ENCODE peak calls at places on chromosomes 7 and 10, in seven cellular contexts. R, E, A, N, U, D and M are unnamed samples. For H3K4me1, the result is how much of the 10 kb centered on the place peaks cover.

GRCh38 chr7:123432601-123433000 is 101.8 kb downstream of the IQUB start:
- DNase-seq in A (no peak), N (no peak), E (no peak), U (no peak), D (no peak), R (no peak), M (no peak)

GRCh38 chr10:132544744-132545658 is 7.4 kb downstream of the INPP5A start:
- DNase-seq in N (no peak), E (no peak), U (no peak), A (no peak), R (no peak), D (no peak), M (no peak)

GRCh38 chr7:44534501-44534900 is 6.6 kb downstream of the NPC1L1 start:
- DNase-seq in E (peak), A (peak), U (peak), R (no peak), N (peak), D (peak), M (peak)

GRCh38 chr10:79559726-79560125 is 481 bp downstream of the SFTPA2 start:
- DNase-seq in E (peak), A (no peak), R (peak), U (peak), N (no peak), D (no peak), M (no peak)

GRCh38 chr7:128034830-128035229 is 3.6 kb upstream of the LRRC4 start:
- DNase-seq in R (no peak), A (no peak), U (no peak), N (no peak), E (no peak), D (no peak), M (no peak)

GRCh38 chr10:92688927-92689662 is 660 bp upstream of the HHEX start:
- DNase-seq in U (peak), A (no peak), D (peak), N (peak), E (peak), R (peak), M (peak)

GRCh38 chr7:114759347-114760062 is 162.4 kb upstream of the MDFIC start:
- DNase-seq in D (no peak), A (no peak), N (no peak), U (no peak), R (peak), E (no peak), M (no peak)

GRCh38 chr7:6015917-6016652 is 7.0 kb downstream of the AIMP2 start:
- DNase-seq in N (no peak), D (peak), A (no peak), U (no peak), R (peak), E (peak), M (no peak)

GRCh38 chr10:7090529-7090928 is 320.3 kb downstream of the SFMBT2 start:
- DNase-seq in A (no peak), E (no peak), R (peak), U (no peak), D (peak), N (no peak), M (no peak)

GRCh38 chr10:30750971-30751677 is 121.6 kb upstream of the LYZL2 start:
- DNase-seq in R (no peak), D (no peak), A (no peak), U (no peak), N (no peak), E (no peak), M (no peak)

GRCh38 chr10:52951819-52952218 is 179.2 kb upstream of the MBL2 start:
- DNase-seq in E (peak), D (peak), U (peak), A (peak), R (peak), N (peak), M (peak)

GRCh38 chr7:134374291-134374690 is 57.6 kb upstream of the SLC35B4 start:
- DNase-seq in N (no peak), E (no peak), U (no peak), A (no peak), R (no peak), D (no peak), M (no peak)

GRCh38 chr7:105489409-105489808 is 32.7 kb downstream of the PUS7 start:
- DNase-seq in D (peak), N (no peak), R (no peak), E (no peak), A (no peak), U (no peak), M (no peak)

GRCh38 chr7:104816537-104816936 is 197.5 kb upstream of the KMT2E start:
- DNase-seq in N (no peak), R (no peak), E (peak), D (no peak), A (no peak), U (no peak), M (no peak)

GRCh38 chr7:41538810-41539724 is 163.8 kb downstream of the INHBA start:
- DNase-seq in E (peak), R (peak), N (peak), A (peak), U (no peak), D (no peak), M (no peak)

GRCh38 chr7:155665957-155666287 is 21.5 kb downstream of the RBM33 start:
- DNase-seq in N (no peak), R (peak), E (no peak), A (no peak), U (peak), D (peak), M (no peak)

GRCh38 chr10:67772894-67773511 is 65.0 kb downstream of the DNAJC12 start:
- DNase-seq in U (peak), A (no peak), N (no peak), D (no peak), R (peak), E (no peak), M (no peak)

GRCh38 chr10:21285742-21286311 is 239.7 kb downstream of the SKIDA1 start:
- DNase-seq in E (no peak), N (no peak), A (no peak), R (peak), D (no peak), U (no peak), M (no peak)

GRCh38 chr10:50619882-50620281 is 3.9 kb downstream of the SGMS1 start:
- DNase-seq in A (no peak), E (no peak), D (no peak), N (no peak), U (no peak), R (no peak), M (no peak)

GRCh38 chr10:120818301-120818700 is 32.9 kb upstream of the WDR11 start:
- DNase-seq in R (no peak), D (no peak), E (peak), A (no peak), U (no peak), N (peak), M (peak)

GRCh38 chr10:71438761-71439160 is 42.0 kb downstream of the CDH23 start:
- DNase-seq in U (no peak), E (no peak), D (no peak), R (no peak), N (no peak), A (no peak), M (no peak)

GRCh38 chr7:159022238-159022993 is 122.3 kb downstream of the VIPR2 start:
- DNase-seq in E (no peak), A (no peak), D (peak), U (no peak), N (no peak), R (no peak), M (no peak)

GRCh38 chr7:69603351-69603750 is 5.1 kb downstream of the AUTS2 start:
- DNase-seq in D (no peak), R (no peak), N (no peak), A (no peak), U (no peak), E (no peak), M (no peak)

GRCh38 chr7:156673454-156673853 is 32.9 kb downstream of the RNF32 start:
- DNase-seq in R (no peak), U (no peak), N (no peak), D (no peak), A (no peak), E (no peak), M (peak)

GRCh38 chr10:125157473-125157865 is 2.9 kb downstream of the CTBP2 start:
- DNase-seq in E (no peak), U (no peak), D (peak), A (no peak), R (no peak), N (no peak), M (no peak)

GRCh38 chr7:107836237-107837144 is 33.5 kb upstream of the SLC26A3 start:
- DNase-seq in E (peak), A (no peak), R (no peak), U (peak), N (no peak), D (no peak), M (no peak)

GRCh38 chr10:33900591-33900990 is 566.1 kb upstream of the NRP1 start:
- DNase-seq in E (no peak), N (no peak), A (no peak), D (no peak), R (peak), U (no peak), M (no peak)

GRCh38 chr10:86301431-86301830 is 65.2 kb downstream of the GRID1 start:
- DNase-seq in D (no peak), N (no peak), E (no peak), R (no peak), U (no peak), A (no peak), M (no peak)

GRCh38 chr7:139640678-139641077 is 117.2 kb downstream of the CLEC2L start:
- DNase-seq in R (no peak), U (no peak), E (no peak), D (no peak), N (no peak), A (no peak), M (no peak)

GRCh38 chr10:76428541-76429330 is 997.3 kb downstream of the LRMDA start:
- DNase-seq in E (peak), N (no peak), A (no peak), U (peak), R (peak), D (peak), M (no peak)

GRCh38 chr10:33094263-33095051 is 136.4 kb upstream of the ITGB1 start:
- DNase-seq in U (no peak), D (no peak), E (no peak), R (no peak), N (no peak), A (no peak), M (no peak)

GRCh38 chr10:83919187-83919586 is 220.1 kb upstream of the GHITM start:
- DNase-seq in A (no peak), R (no peak), D (no peak), U (no peak), N (no peak), E (no peak), M (no peak)

GRCh38 chr10:83922246-83922860 is 217.0 kb upstream of the GHITM start:
- DNase-seq in E (no peak), A (no peak), U (no peak), N (no peak), R (no peak), D (no peak), M (no peak)

DNA sequence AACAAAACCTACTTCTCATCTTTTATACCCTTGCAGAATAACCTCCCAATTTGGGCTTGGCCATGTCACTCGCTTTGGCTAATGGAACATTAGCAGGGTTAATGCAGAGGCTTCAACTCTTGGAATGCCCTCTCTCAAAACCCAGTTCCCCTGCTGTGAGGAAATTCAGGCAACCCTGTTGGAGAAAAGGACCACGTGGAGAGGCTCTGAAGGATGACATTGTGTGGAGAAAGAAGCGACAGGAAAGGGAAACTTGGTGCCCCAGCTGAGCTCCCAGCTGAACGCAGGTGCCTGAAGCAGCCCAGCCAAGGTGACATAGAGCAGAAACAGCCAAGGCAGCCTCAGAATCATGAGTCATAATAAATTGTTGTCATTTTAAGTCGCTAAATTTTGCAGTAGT is 214.2 kb upstream of the GHITM start:
- DNase-seq in E (peak), A (no peak), D (no peak), R (no peak), N (peak), U (peak), M (no peak)
- H3K4me1 ChIP-seq in E (under half), A (under half), D (under half), R (under half), N (under half), U (under half), M (under half)

DNA sequence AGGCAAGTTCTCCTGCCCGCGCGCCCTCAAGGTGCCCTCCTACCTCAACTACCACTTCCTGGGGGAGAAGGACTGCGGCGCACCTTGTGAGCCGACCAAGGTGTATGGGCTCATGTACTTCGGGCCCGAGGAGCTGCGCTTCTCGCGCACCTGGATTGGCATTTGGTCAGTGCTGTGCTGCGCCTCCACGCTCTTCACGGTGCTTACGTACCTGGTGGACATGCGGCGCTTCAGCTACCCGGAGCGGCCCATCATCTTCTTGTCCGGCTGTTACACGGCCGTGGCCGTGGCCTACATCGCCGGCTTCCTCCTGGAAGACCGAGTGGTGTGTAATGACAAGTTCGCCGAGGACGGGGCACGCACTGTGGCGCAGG is 1.4 kb downstream of the FZD1 start:
- DNase-seq in R (no peak), U (no peak), D (no peak), E (no peak), N (peak), A (no peak), M (no peak)
- H2AK5ac ChIP-seq in R (peak), U (no peak), D (no peak), E (no peak), N (no peak), A (peak), M (peak)

GRCh38 chr7:143393267-143394041 is 12.3 kb downstream of the ZYX start:
- DNase-seq in U (no peak), N (peak), D (no peak), A (no peak), E (no peak), R (peak), M (no peak)
- H3K4me1 ChIP-seq in U (under half), N (under half), D (under half), A (under half), E (under half), R (under half), M (under half)

DNA sequence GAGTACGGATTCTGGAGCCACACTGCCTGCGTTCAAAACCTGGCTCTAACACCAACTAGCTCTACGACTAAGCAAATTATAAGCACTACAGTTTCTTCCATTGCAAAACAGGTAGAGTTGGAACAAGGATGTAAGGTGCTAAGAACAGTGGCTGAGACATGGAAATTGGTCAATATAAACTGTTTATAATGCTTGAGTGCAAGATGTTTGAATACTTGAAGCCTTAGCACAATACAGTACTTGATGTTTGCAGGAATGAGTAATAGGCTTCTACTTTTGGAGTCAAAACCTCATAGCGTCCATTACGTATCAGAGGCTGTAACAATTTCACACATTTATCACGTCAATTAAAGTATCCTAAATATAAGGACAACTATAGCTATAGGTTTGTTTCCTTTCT is 6.9 kb downstream of the NT5C2 start:
- DNase-seq in A (no peak), D (peak), R (no peak), U (no peak), E (no peak), N (no peak), M (no peak)
- H2AK5ac ChIP-seq in A (no peak), D (no peak), R (no peak), U (no peak), E (no peak), N (no peak), M (no peak)

GRCh38 chr10:97372233-97372875 is 28.8 kb downstream of the RRP12 start:
- DNase-seq in E (no peak), R (no peak), A (no peak), D (no peak), U (no peak), N (no peak), M (no peak)
- H3K4me1 ChIP-seq in E (under half), R (under half), A (under half), D (under half), U (under half), N (under half), M (under half)

DNA sequence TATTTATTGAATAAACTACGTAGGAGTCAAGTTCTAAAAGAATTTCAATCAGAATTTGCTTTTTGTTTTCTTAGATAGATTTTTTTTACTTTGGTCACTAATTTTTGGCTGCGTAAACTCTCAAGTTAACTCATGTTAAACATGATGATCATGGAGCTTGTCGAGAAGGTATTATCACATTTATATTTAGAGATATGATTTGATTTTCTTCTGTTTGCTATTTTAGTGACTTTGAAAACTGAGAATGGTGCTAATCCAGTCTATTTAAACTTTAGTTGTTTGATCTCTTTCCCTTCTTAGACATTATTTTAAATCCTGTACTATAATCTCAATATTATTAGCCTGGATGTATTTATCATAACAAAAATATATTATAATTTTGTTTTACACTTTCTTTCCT is 179.4 kb upstream of the SEMA3C start:
- DNase-seq in R (no peak), D (no peak), A (no peak), E (no peak), N (no peak), U (no peak), M (no peak)
- H2AK5ac ChIP-seq in R (no peak), D (no peak), A (no peak), E (no peak), N (no peak), U (no peak), M (no peak)

GRCh38 chr10:45592926-45593325 is 79.6 kb downstream of the ZFAND4 start:
- DNase-seq in R (no peak), D (no peak), N (no peak), U (no peak), A (no peak), E (no peak), M (no peak)

GRCh38 chr10:45596556-45596955 is 76.0 kb downstream of the ZFAND4 start:
- DNase-seq in U (no peak), A (no peak), D (no peak), N (no peak), E (no peak), R (no peak), M (no peak)

GRCh38 chr10:45592432-45592831 is 80.1 kb downstream of the ZFAND4 start:
- DNase-seq in R (no peak), U (no peak), D (no peak), A (no peak), E (no peak), N (no peak), M (no peak)

GRCh38 chr10:45593938-45594275 is 78.7 kb downstream of the ZFAND4 start:
- DNase-seq in R (no peak), U (no peak), D (no peak), N (no peak), A (no peak), E (no peak), M (no peak)

GRCh38 chr10:45594276-45595157 is 78.1 kb downstream of the ZFAND4 start:
- DNase-seq in E (peak), A (peak), N (peak), R (peak), U (peak), D (peak), M (peak)
- H3K4me1 ChIP-seq in E (under half), A (under half), N (under half), R (under half), U (under half), D (under half), M (under half)

GRCh38 chr10:129796611-129797420 is 167.3 kb downstream of the EBF3 start:
- DNase-seq in A (no peak), D (no peak), R (no peak), U (no peak), E (no peak), N (peak), M (no peak)

GRCh38 chr10:129799942-129800341 is 164.1 kb downstream of the EBF3 start:
- DNase-seq in D (no peak), A (no peak), R (no peak), N (peak), U (no peak), E (no peak), M (no peak)

GRCh38 chr10:129800796-129801340 is 163.2 kb downstream of the EBF3 start:
- DNase-seq in E (no peak), D (no peak), A (no peak), R (no peak), U (no peak), N (peak), M (no peak)
- H2AK5ac ChIP-seq in E (no peak), D (no peak), A (no peak), R (no peak), U (no peak), N (no peak), M (no peak)

GRCh38 chr7:1269336-1269890 is 36.7 kb downstream of the UNCX start:
- DNase-seq in D (no peak), U (no peak), A (no peak), E (no peak), N (no peak), R (no peak), M (no peak)

GRCh38 chr7:1270181-1270580 is 37.5 kb downstream of the UNCX start:
- DNase-seq in R (no peak), A (no peak), U (no peak), N (no peak), E (no peak), D (no peak), M (no peak)

GRCh38 chr7:1271656-1272055 is 39.0 kb downstream of the UNCX start:
- DNase-seq in A (no peak), R (no peak), U (no peak), E (no peak), D (no peak), N (no peak), M (no peak)

GRCh38 chr7:1268866-1269265 is 36.2 kb downstream of the UNCX start:
- DNase-seq in E (no peak), N (no peak), U (peak), A (no peak), R (no peak), D (no peak), M (no peak)

GRCh38 chr7:1271046-1271445 is 38.4 kb downstream of the UNCX start:
- DNase-seq in U (no peak), R (no peak), D (no peak), A (no peak), N (no peak), E (no peak), M (no peak)
- H3K4me1 ChIP-seq in U (under half), R (under half), D (under half), A (under half), N (under half), E (under half), M (under half)

GRCh38 chr10:4477664-4478063 is 348.3 kb upstream of the AKR1E2 start:
- DNase-seq in D (no peak), N (no peak), A (no peak), E (peak), R (no peak), U (no peak), M (no peak)
- H2AK5ac ChIP-seq in D (no peak), N (no peak), A (no peak), E (no peak), R (no peak), U (no peak), M (no peak)